ENCODE peak calls at places on chromosome 15, in six cellular contexts. N is AML-193, I is omental fat pad, M is hypothalamus, Z is NCI-H2107, D is GM13977. S is an unnamed sample.

GRCh38 chr15:38672814-38673292 is 108.2 kb upstream of the RASGRP1 start:
- DNase-seq in D (no peak), Z (no peak), I (no peak), M (no peak), N (no peak), S (peak)

GRCh38 chr15:62886431-62887071 is 156.0 kb upstream of the TPM1 start:
- DNase-seq in Z (no peak), I (no peak), D (no peak), N (no peak), M (no peak), S (no peak)

GRCh38 chr15:91710072-91710471 is 143.4 kb upstream of the SLCO3A1 start:
- DNase-seq in Z (no peak), D (no peak), N (no peak), M (no peak), I (no peak), S (no peak)

GRCh38 chr15:85865070-85865684 is 70.5 kb upstream of the KLHL25 start:
- DNase-seq in I (no peak), D (peak), Z (no peak), M (no peak), N (no peak), S (peak)

GRCh38 chr15:31215490-31216209 is 111.0 kb upstream of the KLF13 start:
- DNase-seq in I (peak), Z (no peak), M (peak), D (peak), N (peak), S (peak)

GRCh38 chr15:70259030-70259424 is 161.3 kb upstream of the TLE3 start:
- DNase-seq in I (no peak), N (peak), Z (no peak), M (no peak), D (no peak), S (peak)

GRCh38 chr15:33492434-33493052 is 181.8 kb downstream of the RYR3 start:
- DNase-seq in Z (no peak), I (no peak), M (no peak), N (no peak), D (no peak), S (no peak)

GRCh38 chr15:94331731-94332130 is 100.4 kb downstream of the MCTP2 start:
- DNase-seq in D (no peak), M (no peak), I (no peak), N (no peak), Z (no peak), S (no peak)

GRCh38 chr15:70795311-70795665 is 31.9 kb upstream of the UACA start:
- DNase-seq in M (no peak), D (no peak), Z (no peak), N (no peak), I (no peak), S (no peak)

GRCh38 chr15:96851613-96852012 is 521.1 kb downstream of the NR2F2 start:
- DNase-seq in N (no peak), I (no peak), D (no peak), M (no peak), Z (no peak), S (no peak)

GRCh38 chr15:51030649-51031316 is 63.9 kb downstream of the TNFAIP8L3 start:
- DNase-seq in N (no peak), Z (no peak), I (no peak), D (no peak), M (no peak), S (no peak)

GRCh38 chr15:90701048-90701447 is 16.1 kb upstream of the BLM start:
- DNase-seq in M (no peak), Z (no peak), I (no peak), N (peak), D (no peak), S (no peak)

GRCh38 chr15:71635735-71636134 is 174.6 kb upstream of the NR2E3 start:
- DNase-seq in Z (no peak), D (no peak), N (no peak), I (no peak), M (no peak), S (no peak)

GRCh38 chr15:42184313-42184712 is 23.8 kb downstream of the VPS39 start:
- DNase-seq in D (peak), N (no peak), M (no peak), I (no peak), Z (no peak), S (no peak)

GRCh38 chr15:67253517-67254237 is 784 bp downstream of the AAGAB start:
- DNase-seq in D (no peak), N (peak), Z (no peak), M (no peak), I (no peak), S (no peak)

GRCh38 chr15:96261575-96262034 is 68.9 kb upstream of the NR2F2 start:
- DNase-seq in Z (no peak), M (no peak), I (no peak), N (no peak), D (no peak), S (no peak)

GRCh38 chr15:52318729-52319500 is 23.3 kb upstream of the MYO5C start:
- DNase-seq in N (no peak), D (no peak), M (peak), Z (no peak), I (no peak), S (no peak)

GRCh38 chr15:43625086-43625485 is 6.5 kb upstream of the STRC start:
- DNase-seq in Z (no peak), M (no peak), I (no peak), D (no peak), N (no peak), S (no peak)

GRCh38 chr15:100075284-100075683 is 266.5 kb downstream of the ADAMTS17 start:
- DNase-seq in N (no peak), M (no peak), Z (no peak), I (no peak), D (no peak), S (no peak)

GRCh38 chr15:73926191-73927002 is at the start of gene LOXL1:
- DNase-seq in M (peak), Z (no peak), I (no peak), N (no peak), D (no peak), S (no peak)

GRCh38 chr15:51917493-51917892 is 54.1 kb downstream of the LEO1 start:
- DNase-seq in N (peak), M (no peak), Z (peak), I (no peak), D (no peak), S (no peak)

GRCh38 chr15:39172380-39173281 is 408.2 kb upstream of the THBS1 start:
- DNase-seq in M (peak), I (no peak), N (no peak), Z (no peak), D (no peak), S (no peak)

GRCh38 chr15:78208887-78209645 is 25.3 kb downstream of the ACSBG1 start:
- DNase-seq in D (no peak), M (no peak), Z (no peak), N (no peak), I (no peak), S (no peak)

GRCh38 chr15:42163291-42163690 is 6.9 kb upstream of the PLA2G4F start:
- DNase-seq in D (no peak), Z (no peak), M (no peak), N (no peak), I (no peak), S (no peak)

GRCh38 chr15:38455096-38455495 is 1.2 kb downstream of the FAM98B start:
- DNase-seq in Z (no peak), M (no peak), N (no peak), I (no peak), D (no peak), S (no peak)

GRCh38 chr15:35626984-35627383 is 81.0 kb upstream of the DPH6 start:
- DNase-seq in N (no peak), I (no peak), Z (no peak), D (no peak), M (no peak), S (no peak)

GRCh38 chr15:72554471-72555425 is 80.6 kb downstream of the ARIH1 start:
- DNase-seq in D (no peak), I (no peak), N (no peak), Z (no peak), M (no peak), S (no peak)

GRCh38 chr15:89421219-89421618 is 75.2 kb downstream of the RHCG start:
- DNase-seq in I (no peak), D (no peak), M (no peak), N (no peak), Z (no peak), S (no peak)

GRCh38 chr15:74438696-74439316 is 5.0 kb upstream of the SEMA7A start:
- DNase-seq in D (peak), N (peak), M (peak), I (no peak), Z (peak), S (peak)

GRCh38 chr15:79185199-79185598 is 94.6 kb upstream of the RASGRF1 start:
- DNase-seq in I (no peak), D (no peak), N (no peak), Z (no peak), M (no peak), S (no peak)

GRCh38 chr15:60374628-60375081 is 23.1 kb downstream of the ANXA2 start:
- DNase-seq in N (no peak), Z (peak), I (no peak), D (no peak), M (no peak), S (no peak)

GRCh38 chr15:85044251-85044853 is 62.7 kb downstream of the PDE8A start:
- DNase-seq in D (peak), N (peak), I (no peak), M (peak), Z (no peak), S (no peak)

GRCh38 chr15:65275728-65276126 is 11.0 kb downstream of the PARP16 start:
- DNase-seq in I (no peak), N (no peak), D (no peak), M (no peak), Z (no peak), S (no peak)

GRCh38 chr15:20348900-20349773 is 192.5 kb downstream of the GOLGA6L6 start:
- DNase-seq in D (peak), M (no peak), Z (no peak), N (no peak), I (peak), S (no peak)

GRCh38 chr15:66698318-66698961 is 3.6 kb upstream of the SMAD6 start:
- DNase-seq in I (no peak), N (peak), D (no peak), M (no peak), Z (no peak), S (no peak)

GRCh38 chr15:39287322-39288195 is 293.3 kb upstream of the THBS1 start:
- DNase-seq in N (no peak), M (no peak), D (no peak), I (no peak), Z (no peak), S (no peak)

GRCh38 chr15:76840830-76841460 is 64.2 kb downstream of the SCAPER start:
- DNase-seq in M (no peak), Z (no peak), I (no peak), N (peak), D (no peak), S (no peak)

GRCh38 chr15:92653836-92654524 is 1.6 kb downstream of the FAM174B start:
- DNase-seq in Z (peak), I (no peak), N (no peak), D (peak), M (no peak), S (no peak)

GRCh38 chr15:88243156-88243555 is 13.4 kb downstream of the NTRK3 start:
- DNase-seq in I (no peak), Z (no peak), D (no peak), M (no peak), N (no peak), S (no peak)

GRCh38 chr15:84947947-84948830 is 33.5 kb upstream of the PDE8A start:
- DNase-seq in D (no peak), Z (no peak), N (no peak), M (no peak), I (no peak), S (no peak)

S was measured in germinal center.